ENCODE peak calls at places on chromosomes 11 and 22, in five cellular contexts. D is suprapubic skin, T is body of pancreas, V is A549, C is ovary. U is an unnamed sample.

GRCh38 chr22:35022291-35022690 is 43.7 kb upstream of the ISX start:
- DNase-seq in D (peak), T (no peak), V (no peak), C (no peak), U (no peak)

GRCh38 chr11:79427126-79427525 is 13.7 kb downstream of the TENM4 start:
- DNase-seq in D (no peak), T (no peak), V (no peak), C (no peak), U (no peak)

GRCh38 chr11:70048279-70049024 is 29.7 kb upstream of the ANO1 start:
- DNase-seq in D (peak), T (no peak), V (peak), C (no peak), U (peak)

GRCh38 chr11:1298695-1299492 is 10.5 kb downstream of the TOLLIP start:
- DNase-seq in D (peak), T (peak), V (peak), C (peak), U (peak)

GRCh38 chr22:46336119-46337078 is 885 bp downstream of the TRMU start:
- DNase-seq in D (no peak), T (peak), V (no peak), C (no peak), U (no peak)

GRCh38 chr11:63553759-63554158 is 9.4 kb downstream of the PLAAT2 start:
- DNase-seq in D (no peak), T (no peak), V (no peak), C (no peak), U (no peak)

GRCh38 chr11:111426615-111427014 is 47.5 kb upstream of the POU2AF1 start:
- DNase-seq in D (no peak), T (no peak), V (no peak), C (no peak), U (no peak)

GRCh38 chr22:37566329-37566837 is 6.1 kb downstream of the CDC42EP1 start:
- DNase-seq in D (no peak), T (no peak), V (no peak), C (no peak), U (no peak)

GRCh38 chr11:65479184-65480145 is 19.4 kb upstream of the MALAT1 start:
- DNase-seq in D (peak), T (peak), V (peak), C (peak), U (no peak)

GRCh38 chr22:49080631-49081030 is 747.0 kb downstream of the BRD1 start:
- DNase-seq in D (no peak), T (no peak), V (no peak), C (no peak), U (no peak)

GRCh38 chr11:106177311-106177710 is 99.8 kb downstream of the AASDHPPT start:
- DNase-seq in D (no peak), T (peak), V (no peak), C (no peak), U (no peak)

GRCh38 chr22:23064381-23065068 is 5.8 kb upstream of the GNAZ start:
- DNase-seq in D (peak), T (no peak), V (no peak), C (no peak), U (peak)

GRCh38 chr11:2932850-2933251 is 3.6 kb upstream of the PHLDA2 start:
- DNase-seq in D (no peak), T (peak), V (no peak), C (no peak), U (no peak)

GRCh38 chr11:2305862-2306823 is 4.3 kb downstream of the TSPAN32 start:
- DNase-seq in D (peak), T (peak), V (no peak), C (peak), U (no peak)

GRCh38 chr11:28666632-28667031 is 558.4 kb downstream of the METTL15 start:
- DNase-seq in D (no peak), T (no peak), V (no peak), C (no peak), U (peak)

GRCh38 chr11:12864316-12865156 is 144.6 kb upstream of the RASSF10 start:
- DNase-seq in D (no peak), T (peak), V (peak), C (no peak), U (no peak)

GRCh38 chr11:16148301-16148787 is 208.0 kb downstream of the SOX6 start:
- DNase-seq in D (no peak), T (no peak), V (no peak), C (no peak), U (no peak)

GRCh38 chr22:44133901-44134511 is 46.7 kb upstream of the PARVG start:
- DNase-seq in D (no peak), T (peak), V (no peak), C (no peak), U (no peak)

GRCh38 chr11:116702772-116703360 is 69.9 kb downstream of the BUD13 start:
- DNase-seq in D (no peak), T (no peak), V (no peak), C (no peak), U (no peak)

GRCh38 chr11:116700586-116701220 is 72.1 kb downstream of the BUD13 start:
- DNase-seq in D (peak), T (no peak), V (no peak), C (no peak), U (no peak)

GRCh38 chr11:116701297-116701801 is 71.4 kb downstream of the BUD13 start:
- DNase-seq in D (peak), T (no peak), V (no peak), C (no peak), U (no peak)

GRCh38 chr11:116701876-116702275 is 70.9 kb downstream of the BUD13 start:
- DNase-seq in D (no peak), T (no peak), V (no peak), C (no peak), U (no peak)

GRCh38 chr11:116703421-116703820 is 69.4 kb downstream of the BUD13 start:
- DNase-seq in D (no peak), T (peak), V (no peak), C (no peak), U (no peak)
- TF ChIP-seq POLR2A in D (no peak), T (no peak), V (no peak), C (no peak), U (no peak)

GRCh38 chr22:31970490-31971444 is 26.4 kb downstream of the YWHAH start:
- DNase-seq in D (peak), T (peak), V (peak), C (peak), U (no peak)
- TF ChIP-seq POLR2A in D (no peak), T (no peak), V (no peak), C (no peak), U (no peak)

GRCh38 chr11:94581926-94582325 is 14.8 kb downstream of the PIWIL4 start:
- DNase-seq in D (no peak), T (no peak), V (no peak), C (no peak), U (no peak)

GRCh38 chr11:94583213-94583884 is 16.2 kb downstream of the PIWIL4 start:
- DNase-seq in D (no peak), T (no peak), V (no peak), C (no peak), U (no peak)

GRCh38 chr11:94586546-94586945 is 19.4 kb downstream of the PIWIL4 start:
- DNase-seq in D (no peak), T (no peak), V (no peak), C (no peak), U (no peak)

GRCh38 chr11:94585375-94585774 is 18.2 kb downstream of the PIWIL4 start:
- DNase-seq in D (no peak), T (no peak), V (no peak), C (no peak), U (no peak)

DNA sequence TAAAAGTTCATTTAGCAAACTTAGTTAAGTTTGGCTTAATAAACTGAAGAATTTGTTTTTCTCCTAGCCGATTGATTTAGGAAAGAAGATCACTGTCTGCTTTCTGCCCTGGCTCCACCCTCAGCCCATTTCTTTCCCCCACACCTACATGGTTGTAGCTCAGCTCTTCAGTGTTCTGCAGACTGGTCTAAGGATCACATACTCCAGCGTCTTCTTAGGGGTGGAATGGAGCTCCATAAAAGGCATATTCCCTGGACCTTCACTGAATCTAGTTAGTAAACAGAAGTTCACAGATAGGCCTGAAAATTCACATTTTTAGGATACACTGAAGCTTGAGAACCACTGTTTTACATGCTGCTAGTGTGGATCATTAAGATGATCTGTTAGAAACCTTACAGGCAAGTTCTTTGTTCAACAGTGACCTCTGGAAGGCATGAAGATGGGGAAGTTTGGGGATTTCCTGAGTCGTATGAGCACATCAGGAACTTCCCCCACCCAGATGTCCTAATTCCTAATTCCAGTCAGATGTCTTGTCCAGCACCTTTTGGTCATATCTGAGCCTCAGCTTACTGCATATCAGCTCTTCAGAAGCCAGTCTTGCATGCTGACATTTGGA is 16.8 kb downstream of the PIWIL4 start:
- DNase-seq in D (no peak), T (no peak), V (no peak), C (no peak), U (no peak)
- TF ChIP-seq POLR2A in D (no peak), T (no peak), V (no peak), C (no peak), U (no peak)

GRCh38 chr11:68008381-68009337 is 1.5 kb upstream of the ALDH3B1 start:
- DNase-seq in D (peak), T (peak), V (no peak), C (no peak), U (no peak)

GRCh38 chr11:68009391-68010000 is 631 bp upstream of the ALDH3B1 start:
- DNase-seq in D (no peak), T (peak), V (peak), C (no peak), U (no peak)

GRCh38 chr11:68012044-68012842 is 2.1 kb downstream of the ALDH3B1 start:
- DNase-seq in D (peak), T (no peak), V (peak), C (no peak), U (no peak)

GRCh38 chr11:68011046-68011943 is 1.2 kb downstream of the ALDH3B1 start:
- DNase-seq in D (peak), T (no peak), V (no peak), C (no peak), U (no peak)

DNA sequence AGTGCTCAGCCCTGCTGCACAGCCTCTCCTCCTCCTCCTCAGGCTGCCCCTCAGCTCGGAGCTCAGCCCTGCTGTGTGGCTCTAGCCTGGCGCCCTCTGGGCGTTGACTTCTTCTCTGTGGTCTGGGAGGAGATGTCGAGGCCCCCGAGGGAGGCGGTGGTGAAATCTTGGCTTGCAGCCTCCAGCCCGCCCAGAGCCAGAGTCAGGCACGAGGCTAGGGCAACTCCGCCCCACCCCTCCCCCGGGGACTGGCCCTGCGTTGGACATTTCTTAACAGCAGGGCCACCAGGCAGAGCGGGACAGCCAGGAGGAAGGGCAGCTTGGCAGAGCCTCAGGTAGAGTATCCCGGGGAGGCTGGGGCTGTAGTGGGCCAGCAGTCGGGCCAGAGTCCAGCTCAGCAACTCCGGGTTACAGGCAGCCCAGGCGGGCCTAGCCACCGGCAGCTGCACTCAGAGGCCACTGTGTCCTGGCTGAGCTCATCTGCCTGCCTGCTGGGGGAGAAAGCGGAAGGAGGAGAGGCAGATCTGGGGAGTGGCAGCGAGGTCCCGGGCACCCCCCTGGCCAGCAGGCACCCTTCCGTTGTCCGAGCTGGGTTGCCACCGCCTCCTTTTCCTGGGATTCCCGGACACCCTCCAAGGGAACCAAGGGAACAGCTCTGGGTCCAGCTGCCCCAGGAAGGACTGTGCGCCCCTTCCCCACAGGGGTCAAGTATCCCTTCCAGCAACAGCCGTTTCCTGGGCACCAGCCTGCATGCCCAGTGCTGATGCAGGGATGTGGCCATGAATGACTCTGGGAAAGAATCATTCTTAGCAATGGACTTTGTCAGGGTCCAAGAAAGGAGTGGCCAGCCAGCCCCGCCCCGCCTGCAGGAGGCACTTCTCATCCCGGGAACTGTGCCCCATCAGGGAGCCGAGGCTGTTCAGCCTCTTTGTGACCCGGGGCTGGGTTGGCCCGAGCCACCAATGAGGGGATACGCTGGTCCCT is at the start of gene ALDH3B1:
- DNase-seq in D (peak), T (peak), V (peak), C (peak), U (no peak)
- TF ChIP-seq POLR2A in D (peak), T (peak), V (peak), C (no peak), U (no peak)

GRCh38 chr22:36319595-36320497 is 66.9 kb downstream of the APOL1 start:
- DNase-seq in D (no peak), T (no peak), V (no peak), C (no peak), U (no peak)
- TF ChIP-seq POLR2A in D (no peak), T (no peak), V (no peak), C (no peak), U (no peak)

GRCh38 chr11:85809191-85809590 is 1.8 kb downstream of the SYTL2 start:
- DNase-seq in D (no peak), T (no peak), V (no peak), C (no peak), U (no peak)

GRCh38 chr11:85811624-85812023 is 683 bp upstream of the SYTL2 start:
- DNase-seq in D (no peak), T (no peak), V (no peak), C (no peak), U (no peak)

GRCh38 chr11:85809881-85810280 is 1.1 kb downstream of the SYTL2 start:
- DNase-seq in D (no peak), T (no peak), V (peak), C (no peak), U (no peak)

GRCh38 chr11:85810521-85810870 is 445 bp downstream of the SYTL2 start:
- DNase-seq in D (no peak), T (peak), V (no peak), C (no peak), U (no peak)

DNA sequence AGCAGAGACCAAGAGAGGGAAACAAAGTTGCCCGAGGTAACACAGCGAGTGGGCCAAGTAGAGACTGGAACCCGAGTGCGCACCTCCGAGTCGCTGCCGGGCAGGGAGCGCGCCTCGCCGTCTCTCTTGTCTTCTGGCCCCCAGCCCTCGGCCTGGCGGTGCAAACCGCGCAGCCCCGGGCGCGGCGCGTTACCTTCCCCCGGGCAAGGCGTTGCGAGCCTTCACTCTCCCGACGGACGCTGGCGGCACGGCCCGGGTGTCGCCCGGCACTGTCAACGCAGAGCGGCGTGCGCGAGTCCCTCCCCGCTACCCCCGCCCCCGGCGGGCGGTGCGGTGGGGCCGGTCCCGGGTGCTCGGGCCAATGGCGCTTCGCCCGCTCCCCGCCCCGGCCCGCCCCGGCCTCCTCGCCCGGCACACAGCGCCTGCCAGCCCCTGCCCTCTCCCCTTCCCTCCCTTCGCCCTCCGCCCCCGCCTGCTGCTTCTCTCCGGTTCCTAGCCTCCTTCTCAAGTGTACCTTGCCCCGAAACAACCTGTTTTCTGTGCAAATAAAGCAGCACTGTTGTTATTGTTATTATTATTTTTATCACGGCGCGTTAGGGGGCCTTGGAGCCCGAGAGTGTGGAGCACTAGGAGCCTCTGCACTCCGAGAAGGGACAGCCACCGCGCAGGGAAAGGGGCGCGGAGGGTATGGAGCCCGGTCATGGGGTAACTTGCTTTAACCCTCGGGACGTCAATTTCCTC is at the start of gene SYTL2:
- DNase-seq in D (peak), T (peak), V (peak), C (peak), U (no peak)
- TF ChIP-seq POLR2A in D (peak), T (peak), V (peak), C (peak), U (no peak)

GRCh38 chr11:66842896-66843775 is at the start of gene RCE1:
- DNase-seq in D (peak), T (peak), V (peak), C (peak), U (no peak)
- TF ChIP-seq POLR2A in D (peak), T (peak), V (peak), C (peak), U (peak)

DNA sequence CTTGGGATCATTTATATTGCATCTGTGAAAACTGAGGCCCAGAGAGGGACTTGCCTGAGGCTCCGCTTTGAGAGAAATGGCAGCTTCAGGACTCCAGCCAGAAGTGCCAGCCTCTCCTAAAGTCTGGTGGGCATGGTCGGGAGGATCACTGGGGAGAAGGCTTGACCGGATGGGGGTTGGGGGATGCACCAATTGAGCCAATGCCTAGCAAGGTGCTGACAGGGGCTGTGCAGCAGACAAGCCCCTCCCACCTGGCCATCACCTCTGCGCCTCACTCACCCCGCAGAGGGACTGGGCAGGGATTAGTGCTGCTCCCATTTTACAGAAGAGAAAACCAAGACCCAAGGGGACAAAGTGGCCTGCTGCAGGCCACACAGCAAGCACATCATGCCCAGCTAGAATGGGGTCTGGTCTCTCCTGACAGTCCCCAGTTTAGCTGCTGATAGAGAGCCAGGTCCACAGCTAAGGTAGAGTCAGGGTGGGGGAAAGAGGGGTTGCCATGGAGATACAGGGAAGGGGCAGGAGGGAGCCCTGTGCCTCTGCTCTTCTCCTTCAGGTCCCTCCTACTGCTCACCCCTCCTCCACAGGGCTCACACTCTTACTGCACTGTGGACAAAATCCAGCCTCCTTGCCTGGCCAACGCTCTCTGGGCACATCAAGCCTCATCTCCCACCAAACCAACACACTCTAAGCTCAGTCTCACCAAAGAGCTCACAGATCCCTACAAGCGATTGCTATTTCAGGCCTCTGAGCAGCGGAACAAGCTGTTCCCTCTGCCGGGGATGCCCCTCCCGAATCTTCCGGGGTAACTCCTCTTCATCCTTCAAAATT is 29.5 kb downstream of the TEF start:
- DNase-seq in D (no peak), T (no peak), V (no peak), C (peak), U (no peak)
- TF ChIP-seq POLR2A in D (no peak), T (no peak), V (no peak), C (no peak), U (no peak)

DNA sequence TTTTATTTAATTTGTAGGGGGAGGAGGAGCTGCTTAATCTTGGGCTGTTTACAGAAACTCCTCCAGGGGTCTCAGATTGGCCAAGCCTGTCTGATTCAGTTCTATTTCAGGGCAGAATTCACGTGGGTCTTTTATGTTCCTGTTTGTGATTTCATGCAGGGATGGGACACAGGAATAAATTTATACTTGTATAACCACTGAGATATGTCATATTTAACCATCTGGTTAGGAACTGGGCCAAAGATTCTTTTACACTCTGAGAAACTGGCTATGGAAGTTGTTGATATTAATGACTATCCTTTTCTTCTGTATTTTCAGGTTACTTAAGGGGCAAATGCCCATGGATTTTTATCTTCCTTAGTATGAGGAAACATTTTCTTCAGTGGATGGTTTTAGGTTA is 132.6 kb upstream of the ANO3 start:
- DNase-seq in D (no peak), T (no peak), V (no peak), C (no peak), U (no peak)
- TF ChIP-seq POLR2A in D (no peak), T (no peak), V (no peak), C (no peak), U (no peak)

U was measured in vagina.